ENCODE peak calls at places on chromosomes 13 and 19, in four cellular contexts. Z is esophagus muscularis mucosa, I is H1, A is Peyer's patch. U is an unnamed sample. For H3K27me3, the result is how much of the 10 kb centered on the place peaks cover.

GRCh38 chr19:49718991-49719390 is 28.1 kb downstream of the CPT1C start:
- DNase-seq in I (no peak), A (no peak), Z (no peak), U (no peak)

GRCh38 chr13:98358933-98359332 is 181.9 kb upstream of the RNF113B start:
- DNase-seq in Z (no peak), A (no peak), I (peak), U (no peak)

GRCh38 chr19:2051771-2052704 is 994 bp upstream of the MKNK2 start:
- DNase-seq in Z (no peak), I (no peak), A (peak), U (no peak)

GRCh38 chr19:56132316-56132822 is 8.7 kb upstream of the ZNF444 start:
- DNase-seq in Z (no peak), A (no peak), I (no peak), U (no peak)

GRCh38 chr13:80430561-80430960 is 89.6 kb upstream of the SPRY2 start:
- DNase-seq in A (no peak), I (no peak), Z (no peak), U (no peak)

GRCh38 chr19:57067440-57067839 is 52.3 kb upstream of the USP29 start:
- DNase-seq in A (no peak), Z (no peak), I (no peak), U (no peak)

GRCh38 chr19:45506246-45506990 is 861 bp upstream of the VASP start:
- DNase-seq in A (peak), I (peak), Z (peak), U (peak)

GRCh38 chr13:28012383-28012782 is 23.9 kb upstream of the URAD start:
- DNase-seq in A (no peak), Z (no peak), I (no peak), U (no peak)

GRCh38 chr19:22945560-22945959 is 57.4 kb downstream of the ZNF728 start:
- DNase-seq in A (no peak), Z (no peak), I (no peak), U (peak)

GRCh38 chr13:74751739-74752138 is 617.5 kb upstream of the KLF12 start:
- DNase-seq in Z (no peak), I (no peak), A (no peak), U (no peak)

GRCh38 chr19:36547001-36547732 is 19.1 kb upstream of the ZNF260 start:
- DNase-seq in Z (no peak), I (no peak), A (no peak), U (no peak)

GRCh38 chr13:34174671-34175145 is 356.8 kb downstream of the RFC3 start:
- DNase-seq in A (no peak), Z (no peak), I (no peak), U (no peak)

GRCh38 chr19:31270897-31271568 is 78.2 kb downstream of the TSHZ3 start:
- DNase-seq in Z (no peak), A (no peak), I (no peak), U (no peak)

DNA sequence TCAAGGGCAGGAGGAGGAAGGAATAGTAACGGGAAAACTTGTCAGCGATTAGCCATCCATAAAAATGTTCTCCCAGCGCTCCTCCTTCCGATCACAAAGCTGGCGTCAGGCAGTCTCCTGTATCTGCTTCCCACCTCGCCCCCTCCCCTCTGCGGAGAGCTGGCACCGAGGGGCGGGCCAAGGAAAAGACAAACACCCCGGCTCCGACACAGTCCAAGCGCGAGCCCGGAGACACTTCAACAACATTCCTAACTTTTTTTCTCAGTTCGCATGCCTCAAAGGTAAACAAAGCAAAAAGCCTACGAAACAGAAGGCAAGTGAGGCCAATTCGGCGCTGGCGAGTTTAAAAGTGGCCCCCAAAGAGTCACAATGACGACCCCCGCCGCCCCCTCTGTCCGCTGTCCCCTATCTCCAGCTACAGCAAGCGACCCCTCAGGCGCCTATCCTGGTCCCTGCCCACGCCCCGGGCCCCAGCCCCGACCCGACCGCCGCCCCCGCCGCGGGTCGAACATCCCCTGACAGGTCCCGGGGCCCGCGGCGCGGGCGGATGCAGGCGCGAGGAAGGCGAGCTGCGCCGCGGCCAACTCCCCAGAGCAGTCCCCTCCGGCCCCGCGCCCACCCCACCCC is 719 bp downstream of the SMAD9 start:
- DNase-seq in I (peak), A (no peak), Z (no peak), U (no peak)
- H3K27me3 ChIP-seq in I (under half), A (under half), Z (under half), U (under half)

GRCh38 chr19:28636706-28637105 is 576.2 kb downstream of the UQCRFS1 start:
- DNase-seq in Z (peak), A (no peak), I (no peak), U (no peak)
- H3K27me3 ChIP-seq in Z (under half), A (under half), I (under half), U (under half)

DNA sequence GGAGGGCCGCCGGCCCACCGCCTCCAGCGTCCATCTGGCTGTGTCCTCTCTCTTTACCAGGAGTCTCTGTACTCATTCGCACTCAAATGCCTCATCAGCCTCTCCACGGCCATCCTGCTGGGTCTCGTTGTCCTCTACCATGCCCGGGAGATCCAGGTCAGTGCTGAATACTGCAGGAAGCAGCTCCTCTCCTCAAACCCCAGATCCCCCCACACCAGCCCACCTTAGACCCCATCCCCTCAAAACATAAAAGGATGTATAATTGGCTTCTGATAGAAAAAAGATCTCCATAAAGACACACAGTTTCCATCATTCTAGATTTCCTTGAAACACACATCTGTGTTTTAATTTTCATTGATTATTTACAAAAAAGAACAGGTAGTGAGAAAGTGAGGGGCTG is 8.1 kb downstream of the KCNN1 start:
- DNase-seq in A (no peak), I (no peak), Z (no peak), U (no peak)
- H3K27me3 ChIP-seq in A (under half), I (under half), Z (under half), U (under half)

GRCh38 chr19:51713319-51714285 is 10.2 kb downstream of the HAS1 start:
- DNase-seq in Z (no peak), A (no peak), I (no peak), U (no peak)

GRCh38 chr19:51719251-51719901 is 4.4 kb downstream of the HAS1 start:
- DNase-seq in A (no peak), Z (no peak), I (peak), U (no peak)

GRCh38 chr19:51715850-51716249 is 7.9 kb downstream of the HAS1 start:
- DNase-seq in I (no peak), A (no peak), Z (no peak), U (no peak)

GRCh38 chr19:51714848-51715247 is 8.9 kb downstream of the HAS1 start:
- DNase-seq in Z (no peak), I (no peak), A (no peak), U (no peak)

DNA sequence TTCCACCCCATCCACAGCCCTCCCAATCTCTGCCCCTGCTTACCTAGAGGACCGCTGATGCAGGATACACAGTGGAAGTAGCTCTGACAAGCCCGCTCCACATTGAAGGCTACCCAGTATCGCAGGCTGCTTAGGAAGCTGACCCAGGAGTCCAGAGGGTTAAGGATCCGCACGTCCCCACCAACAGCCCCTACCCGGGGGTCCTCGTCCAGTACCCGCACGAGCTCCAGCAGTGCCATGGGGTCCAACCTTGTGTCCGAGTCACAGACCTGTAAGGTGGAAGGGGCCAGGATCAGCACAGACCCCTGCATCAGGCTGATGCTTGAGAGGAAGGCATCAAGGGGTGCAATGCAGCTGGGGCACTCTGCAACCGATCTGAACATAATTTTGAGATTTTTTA is 6.9 kb downstream of the HAS1 start:
- DNase-seq in I (no peak), Z (no peak), A (no peak), U (no peak)
- H3K27me3 ChIP-seq in I (under half), Z (under half), A (under half), U (under half)

GRCh38 chr13:94705081-94705751 is 7.1 kb downstream of the SOX21 start:
- DNase-seq in I (peak), A (no peak), Z (peak), U (no peak)
- H3K27me3 ChIP-seq in I (half or more), A (half or more), Z (half or more), U (half or more)

U was measured in iPS DF 6.9.